ENCODE peak calls at places on chromosomes 13 and 19, in ten cellular contexts. J, V, C, D, Q, G, L, S, M and Y are unnamed samples.

GRCh38 chr19:8145969-8146368 is 3.4 kb downstream of the FBN3 start:
- DNase-seq in J (peak; percentile 73), D (no peak), Q (no peak), S (no peak), V (peak; percentile 18), C (no peak), M (no peak), L (no peak), G (no peak), Y (no peak)

GRCh38 chr13:74774252-74774651 is 640.0 kb upstream of the KLF12 start:
- DNase-seq in L (no peak), S (peak; percentile 78), G (no peak), M (no peak), J (no peak), D (no peak), C (no peak), V (no peak), Q (no peak), Y (no peak)

GRCh38 chr13:65913173-65913572 is 1317.0 kb downstream of the PCDH9 start:
- DNase-seq in J (no peak), Q (no peak), D (no peak), S (peak; percentile 78), V (no peak), C (peak; percentile 68), L (peak; percentile 71), G (no peak), M (no peak), Y (peak; percentile 24)

GRCh38 chr19:49432141-49433073 is 7.2 kb downstream of the GFY start:
- DNase-seq in S (no peak), V (no peak), L (no peak), D (no peak), M (no peak), Q (no peak), G (no peak), C (no peak), J (no peak), Y (no peak)

GRCh38 chr19:3358919-3359849 is 7.2 kb upstream of the NFIC start:
- DNase-seq in C (no peak), Q (no peak), G (peak; percentile 71), S (no peak), M (peak; percentile 63), V (no peak), J (peak; percentile 82), D (peak; percentile 61), L (no peak), Y (no peak)

GRCh38 chr19:3275068-3275582 is 50.7 kb downstream of the CELF5 start:
- DNase-seq in V (no peak), D (peak; percentile 41), S (no peak), G (peak; percentile 41), L (no peak), J (peak; percentile 40), M (no peak), C (no peak), Q (no peak), Y (no peak)

GRCh38 chr19:46056536-46056935 is 15.7 kb upstream of the IGFL4 start:
- DNase-seq in D (no peak), S (no peak), Q (no peak), L (no peak), C (no peak), G (no peak), J (no peak), M (no peak), V (peak; percentile 26), Y (no peak)

GRCh38 chr13:77262198-77262597 is 64.7 kb downstream of the MYCBP2 start:
- DNase-seq in G (no peak), M (no peak), C (no peak), L (no peak), Q (no peak), S (no peak), V (no peak), D (no peak), J (no peak), Y (no peak)

GRCh38 chr19:7213628-7214328 is 80.4 kb downstream of the INSR start:
- DNase-seq in Q (no peak), D (no peak), L (no peak), V (no peak), J (no peak), S (no peak), M (no peak), G (no peak), C (no peak), Y (no peak)

GRCh38 chr19:16472992-16473391 is 1.2 kb upstream of the EPS15L1 start:
- DNase-seq in G (no peak), M (no peak), V (no peak), C (no peak), D (no peak), J (no peak), Q (no peak), S (no peak), L (no peak), Y (no peak)

GRCh38 chr19:7772752-7773291 is 9.8 kb downstream of the CLEC4M start:
- DNase-seq in G (peak; percentile 67), D (peak; percentile 34), S (no peak), Q (no peak), V (no peak), C (no peak), J (no peak), M (no peak), L (no peak), Y (no peak)

GRCh38 chr13:73934215-73934623 is 200.0 kb downstream of the KLF12 start:
- DNase-seq in L (no peak), S (no peak), G (peak; percentile 3), C (no peak), Q (no peak), J (no peak), D (no peak), V (no peak), M (no peak), Y (no peak)

GRCh38 chr19:18440421-18440877 is 2.5 kb upstream of the ISYNA1 start:
- DNase-seq in S (no peak), J (no peak), M (no peak), C (no peak), V (peak; percentile 41), L (no peak), D (no peak), G (no peak), Q (no peak), Y (no peak)

GRCh38 chr19:43798546-43799409 is 3.5 kb downstream of the LYPD5 start:
- DNase-seq in M (no peak), L (no peak), C (no peak), D (peak; percentile 75), Q (no peak), J (peak; percentile 53), V (no peak), G (peak; percentile 85), S (no peak), Y (no peak)

GRCh38 chr19:49844138-49844740 is 6.7 kb upstream of the PTOV1 start:
- DNase-seq in C (no peak), Q (no peak), V (no peak), M (no peak), G (peak; percentile 61), D (no peak), J (no peak), S (no peak), L (no peak), Y (no peak)

GRCh38 chr13:54356849-54357248 is 1328.2 kb downstream of the OLFM4 start:
- DNase-seq in S (no peak), V (no peak), Q (no peak), G (no peak), J (no peak), L (no peak), C (no peak), M (no peak), D (no peak), Y (no peak)

GRCh38 chr13:95552539-95553270 is at the start of gene CLDN10:
- DNase-seq in J (peak; percentile 85), M (no peak), D (peak; percentile 6), L (no peak), V (peak; percentile 77), S (no peak), C (no peak), G (no peak), Q (no peak), Y (no peak)

GRCh38 chr19:46901701-46902401 is 41.1 kb downstream of the ARHGAP35 start:
- DNase-seq in S (no peak), M (no peak), V (no peak), D (no peak), L (no peak), G (no peak), Q (no peak), J (no peak), C (no peak), Y (no peak)

GRCh38 chr19:47319923-47320871 is 10.5 kb downstream of the C5AR1 start:
- DNase-seq in J (no peak), Q (no peak), C (no peak), D (no peak), S (no peak), G (no peak), V (no peak), L (no peak), M (no peak), Y (no peak)

GRCh38 chr19:34732548-34733255 is 1.3 kb upstream of the ZNF181 start:
- DNase-seq in V (peak; percentile 2), Q (no peak), C (no peak), M (no peak), D (no peak), L (no peak), J (peak; percentile 31), S (no peak), G (no peak), Y (no peak)

GRCh38 chr13:77521595-77522367 is 13.7 kb upstream of the SCEL start:
- DNase-seq in V (no peak), D (no peak), S (no peak), G (peak; percentile 56), Q (no peak), M (no peak), L (no peak), C (no peak), J (no peak), Y (no peak)

GRCh38 chr19:48608798-48609263 is 2.3 kb downstream of the SPACA4 start:
- DNase-seq in C (no peak), M (no peak), G (peak; percentile 70), S (no peak), D (no peak), J (no peak), Q (no peak), V (peak; percentile 68), L (no peak), Y (no peak)

GRCh38 chr19:37933965-37934364 is 27.0 kb downstream of the SIPA1L3 start:
- DNase-seq in G (no peak), L (no peak), M (no peak), C (peak; percentile 21), S (peak; percentile 77), D (no peak), V (no peak), Q (no peak), J (peak; percentile 58), Y (no peak)

GRCh38 chr19:51431124-51431523 is 13.7 kb upstream of the SIGLEC10 start:
- DNase-seq in M (no peak), G (no peak), L (no peak), J (no peak), Q (no peak), S (no peak), C (no peak), D (no peak), V (no peak), Y (no peak)